ENCODE peak calls at places on chromosomes 13 and 19, in eight cellular contexts. R is HCT116, H is GM23248, T is neural progenitor cell, P is OCI-LY7, I is hepatocyte, K is SK-N-SH, F is PC-3. U is an unnamed sample. For H3K9me3, the result is how much of the 10 kb centered on the place peaks cover.

GRCh38 chr13:43783820-43784219 is 3.0 kb downstream of the ENOX1 start:
- DNase-seq in H (peak), F (peak), P (no peak), R (no peak), I (peak), K (peak), T (peak), U (no peak)

GRCh38 chr13:77985866-77986636 is 67.4 kb upstream of the EDNRB start:
- DNase-seq in F (no peak), H (peak), T (no peak), I (no peak), K (no peak), P (no peak), R (no peak), U (no peak)

GRCh38 chr13:80716610-80717081 is 375.7 kb upstream of the SPRY2 start:
- DNase-seq in I (peak), F (no peak), T (no peak), R (no peak), H (no peak), K (no peak), P (no peak), U (no peak)

GRCh38 chr13:33510350-33510749 is 224.8 kb upstream of the STARD13 start:
- DNase-seq in R (no peak), H (peak), F (no peak), I (no peak), P (no peak), K (no peak), T (no peak), U (no peak)

GRCh38 chr19:48900477-48901452 is 653 bp downstream of the NUCB1 start:
- DNase-seq in R (no peak), H (peak), T (no peak), K (peak), F (peak), I (no peak), P (peak), U (peak)

GRCh38 chr19:3881272-3882040 is 971 bp downstream of the ATCAY start:
- DNase-seq in F (no peak), I (no peak), K (peak), T (peak), P (no peak), R (no peak), H (no peak), U (no peak)

GRCh38 chr13:40389081-40389641 is 277.3 kb downstream of the FOXO1 start:
- DNase-seq in I (no peak), H (no peak), K (no peak), R (no peak), T (no peak), F (no peak), P (peak), U (peak)

GRCh38 chr13:109348514-109349340 is 437.7 kb downstream of the IRS2 start:
- DNase-seq in T (no peak), K (no peak), H (peak), R (no peak), F (peak), I (no peak), P (no peak), U (no peak)

GRCh38 chr19:17357724-17358123 is 19.4 kb downstream of the PLVAP start:
- DNase-seq in P (no peak), R (no peak), H (no peak), T (no peak), K (no peak), F (no peak), I (no peak), U (no peak)

GRCh38 chr13:47112205-47112896 is 215.5 kb upstream of the HTR2A start:
- DNase-seq in I (no peak), F (peak), R (no peak), K (no peak), H (peak), P (no peak), T (peak), U (no peak)

GRCh38 chr13:27954406-27954851 is 14.7 kb downstream of the CDX2 start:
- DNase-seq in P (no peak), T (peak), F (peak), R (no peak), I (peak), H (peak), K (peak), U (no peak)

GRCh38 chr13:29547135-29547534 is 48.4 kb downstream of the SLC7A1 start:
- DNase-seq in P (no peak), K (no peak), R (no peak), F (no peak), T (no peak), I (no peak), H (no peak), U (no peak)

GRCh38 chr19:15891434-15891833 is 6.4 kb downstream of the CYP4F2 start:
- DNase-seq in P (no peak), K (no peak), R (no peak), T (no peak), I (no peak), H (no peak), F (no peak), U (no peak)

GRCh38 chr19:15894359-15894758 is 3.5 kb downstream of the CYP4F2 start:
- DNase-seq in T (no peak), R (no peak), H (no peak), K (no peak), P (no peak), F (no peak), I (no peak), U (no peak)

GRCh38 chr19:15892012-15892411 is 5.9 kb downstream of the CYP4F2 start:
- DNase-seq in T (no peak), I (no peak), F (no peak), P (no peak), R (no peak), K (no peak), H (no peak), U (no peak)

GRCh38 chr19:15895876-15896430 is 1.9 kb downstream of the CYP4F2 start:
- DNase-seq in P (no peak), F (no peak), T (no peak), H (no peak), I (no peak), R (no peak), K (no peak), U (no peak)

GRCh38 chr19:15893498-15893897 is 4.4 kb downstream of the CYP4F2 start:
- DNase-seq in F (no peak), T (no peak), H (no peak), I (no peak), K (no peak), R (no peak), P (no peak), U (no peak)
- H3K9me3 ChIP-seq in F (under half), T (under half), H (under half), I (under half), K (under half), R (under half), P (under half), U (under half)

DNA sequence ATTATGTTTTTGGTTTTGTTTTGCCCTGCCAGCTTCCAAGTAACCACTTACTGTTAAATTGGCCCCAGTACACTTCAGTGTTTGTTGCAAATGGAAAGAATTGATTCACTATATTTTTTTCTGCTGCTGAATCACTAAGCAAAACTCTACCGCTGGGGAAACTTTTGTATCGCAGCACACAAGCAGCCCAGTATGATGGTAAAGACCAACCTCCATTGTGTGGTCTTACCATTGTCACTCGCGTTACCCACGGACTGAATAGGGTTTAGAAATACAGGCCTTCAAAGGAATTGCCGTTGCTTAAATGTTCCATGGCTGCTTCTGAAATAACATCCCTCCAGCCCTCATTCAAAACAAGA is 7.9 kb downstream of the SPATA13 start:
- DNase-seq in H (peak), P (no peak), I (no peak), K (no peak), R (no peak), F (no peak), T (peak), U (no peak)
- TF ChIP-seq EZH2phosphoT487 in H (no peak), P (no peak), I (no peak), K (no peak), R (no peak), F (no peak), T (no peak), U (no peak)

DNA sequence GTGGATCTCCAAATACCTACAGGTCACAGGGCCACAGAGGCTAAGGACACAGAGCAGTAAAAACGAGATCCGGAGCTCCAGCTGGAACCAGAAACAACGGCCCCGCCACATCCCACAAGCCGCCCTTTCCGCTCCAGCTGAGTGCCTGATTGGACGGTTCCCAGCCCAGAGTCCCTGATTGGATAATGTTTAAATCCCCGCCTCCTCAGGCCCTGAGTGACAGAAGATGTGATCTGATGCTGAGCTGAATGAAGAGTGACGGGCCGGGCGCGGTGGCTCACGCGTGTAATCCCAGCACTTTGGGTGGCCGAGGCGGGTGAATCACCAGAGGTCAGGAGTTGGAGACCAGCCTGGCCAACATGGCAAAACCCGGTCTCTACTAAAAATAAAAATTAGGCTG is at the start of gene ZNF99:
- DNase-seq in R (no peak), I (no peak), H (no peak), K (no peak), T (no peak), P (no peak), F (no peak), U (peak)
- H3K4me3 ChIP-seq in R (no peak), I (no peak), H (no peak), K (no peak), T (no peak), P (no peak), F (no peak), U (no peak)

GRCh38 chr19:56875717-56876116 is 35.2 kb upstream of the PEG3 start:
- DNase-seq in F (no peak), R (no peak), K (no peak), H (no peak), T (no peak), P (no peak), I (no peak), U (no peak)

GRCh38 chr19:56873493-56873892 is 33.0 kb upstream of the PEG3 start:
- DNase-seq in R (no peak), P (no peak), H (no peak), T (no peak), I (no peak), F (no peak), K (no peak), U (no peak)

GRCh38 chr19:56877069-56877715 is 36.7 kb upstream of the PEG3 start:
- DNase-seq in T (no peak), R (no peak), F (no peak), I (no peak), P (no peak), K (no peak), H (no peak), U (no peak)

GRCh38 chr19:56869886-56870285 is 29.4 kb upstream of the PEG3 start:
- DNase-seq in I (no peak), T (no peak), H (no peak), F (no peak), P (no peak), R (no peak), K (no peak), U (no peak)

DNA sequence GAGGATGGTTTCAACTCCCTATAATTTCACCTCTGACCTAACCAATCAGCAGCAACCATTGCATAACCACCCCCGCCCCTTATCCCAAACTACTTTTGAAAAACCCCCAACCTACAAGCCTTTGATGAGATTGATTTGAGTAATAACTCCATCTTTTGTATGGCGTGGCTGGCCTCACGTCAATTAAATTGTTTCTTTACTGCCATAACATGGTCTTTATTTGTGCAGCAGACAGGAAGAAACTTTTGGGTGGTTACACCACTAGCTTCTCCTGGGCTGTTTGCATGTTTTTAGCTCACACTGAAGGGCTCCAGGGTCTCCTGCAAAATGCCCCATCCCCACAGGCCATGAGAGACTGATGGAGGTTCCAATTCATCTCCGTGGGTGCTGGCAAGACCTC is 34.0 kb upstream of the PEG3 start:
- DNase-seq in F (no peak), R (no peak), T (no peak), K (no peak), I (no peak), P (no peak), H (no peak), U (no peak)
- H3K9me3 ChIP-seq in F (under half), R (under half), T (under half), K (under half), I (under half), P (under half), H (under half), U (under half)

DNA sequence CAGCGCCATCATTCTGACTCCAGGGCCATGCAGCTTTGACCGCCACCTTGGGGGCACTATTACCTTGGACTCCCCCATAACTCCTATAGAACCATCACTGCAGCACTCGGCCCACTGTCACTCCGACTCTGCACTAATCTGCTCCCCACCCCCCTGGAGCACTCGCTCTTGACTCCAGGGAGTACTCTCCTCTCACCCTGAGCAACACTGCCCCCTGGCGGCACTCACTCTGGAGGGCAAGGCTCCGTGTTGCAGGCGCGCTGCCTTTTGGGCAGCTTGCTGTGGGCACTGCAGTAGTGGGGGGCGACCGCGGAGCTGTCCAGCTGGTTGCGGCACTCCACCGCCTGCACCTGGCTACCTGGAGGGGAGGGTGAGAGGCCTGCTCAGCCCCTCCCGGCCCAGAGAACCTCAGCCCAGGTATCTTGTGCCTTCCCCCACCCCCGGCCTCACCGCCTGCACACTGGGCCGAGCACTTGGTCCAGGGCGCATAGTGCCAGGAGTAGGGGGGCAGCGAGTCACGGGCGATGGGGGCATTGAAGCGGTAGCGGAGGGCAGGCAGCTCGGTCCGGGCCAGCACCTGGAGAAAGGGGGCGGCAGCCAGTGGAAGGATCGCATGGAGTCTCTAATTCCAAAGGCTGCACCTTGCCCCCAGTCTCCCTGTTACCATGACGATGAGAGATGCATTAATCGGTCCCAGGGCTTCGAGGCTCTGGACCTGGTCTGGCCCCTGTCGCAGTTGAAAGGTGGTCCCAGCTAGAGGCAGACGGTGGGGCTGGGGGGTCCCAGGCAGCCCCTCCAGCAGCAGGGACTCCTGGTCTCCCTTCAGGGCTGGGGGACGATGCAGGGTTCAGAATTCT is 8.9 kb upstream of the MYO1F start:
- DNase-seq in P (peak), T (peak), F (peak), H (peak), I (peak), K (peak), R (peak), U (peak)
- TF ChIP-seq EZH2phosphoT487 in P (no peak), T (no peak), F (no peak), H (no peak), I (no peak), K (no peak), R (no peak), U (no peak)